ENCODE peak calls at places on chromosome 15, in five cellular contexts. One of them, this sample, is unnamed.

GRCh38 chr15:58396181-58396580 is 35.6 kb upstream of the LIPC start:
- DNase-seq in AG09319: peak
- DNase-seq in GM20000: no peak
- DNase-seq in cardiac fibroblast: peak
- DNase-seq in fibroblast of villous mesenchyme: peak
- DNase-seq in this sample: no peak

GRCh38 chr15:90060797-90061196 is 41.5 kb downstream of the IDH2 start:
- DNase-seq in AG09319: no peak
- DNase-seq in GM20000: no peak
- DNase-seq in cardiac fibroblast: peak
- DNase-seq in fibroblast of villous mesenchyme: no peak
- DNase-seq in this sample: no peak

GRCh38 chr15:38868326-38869114 is 303.9 kb upstream of the RASGRP1 start:
- DNase-seq in AG09319: peak
- DNase-seq in GM20000: no peak
- DNase-seq in cardiac fibroblast: peak
- DNase-seq in fibroblast of villous mesenchyme: peak
- DNase-seq in this sample: no peak

GRCh38 chr15:99686290-99686689 is 46.9 kb downstream of the LYSMD4 start:
- DNase-seq in AG09319: no peak
- DNase-seq in GM20000: no peak
- DNase-seq in cardiac fibroblast: no peak
- DNase-seq in fibroblast of villous mesenchyme: no peak
- DNase-seq in this sample: no peak

GRCh38 chr15:68311859-68312557 is 34.5 kb downstream of the FEM1B start:
- DNase-seq in AG09319: no peak
- DNase-seq in GM20000: no peak
- DNase-seq in cardiac fibroblast: no peak
- DNase-seq in fibroblast of villous mesenchyme: no peak
- DNase-seq in this sample: no peak

GRCh38 chr15:26372712-26373111 is 400.2 kb downstream of the GABRB3 start:
- DNase-seq in AG09319: no peak
- DNase-seq in GM20000: no peak
- DNase-seq in cardiac fibroblast: no peak
- DNase-seq in fibroblast of villous mesenchyme: no peak
- DNase-seq in this sample: no peak

GRCh38 chr15:22887157-22887951 is 48.9 kb downstream of the NIPA2 start:
- DNase-seq in AG09319: no peak
- DNase-seq in GM20000: no peak
- DNase-seq in cardiac fibroblast: peak
- DNase-seq in fibroblast of villous mesenchyme: peak
- DNase-seq in this sample: peak

GRCh38 chr15:42404461-42405235 is 45.3 kb downstream of the CAPN3 start:
- DNase-seq in AG09319: no peak
- DNase-seq in GM20000: no peak
- DNase-seq in cardiac fibroblast: no peak
- DNase-seq in fibroblast of villous mesenchyme: no peak
- DNase-seq in this sample: peak

GRCh38 chr15:38461089-38461833 is 7.3 kb downstream of the FAM98B start:
- DNase-seq in AG09319: no peak
- DNase-seq in GM20000: peak
- DNase-seq in cardiac fibroblast: peak
- DNase-seq in fibroblast of villous mesenchyme: peak
- DNase-seq in this sample: no peak

GRCh38 chr15:56042982-56043980 is 49.9 kb upstream of the NEDD4 start:
- DNase-seq in AG09319: no peak
- DNase-seq in GM20000: peak
- DNase-seq in cardiac fibroblast: peak
- DNase-seq in fibroblast of villous mesenchyme: peak
- DNase-seq in this sample: no peak

GRCh38 chr15:81418427-81418826 is 44.4 kb upstream of the TMC3 start:
- DNase-seq in AG09319: no peak
- DNase-seq in GM20000: no peak
- DNase-seq in cardiac fibroblast: no peak
- DNase-seq in fibroblast of villous mesenchyme: no peak
- DNase-seq in this sample: no peak

GRCh38 chr15:85997618-85998017 is 82.1 kb upstream of the AGBL1 start:
- DNase-seq in AG09319: no peak
- DNase-seq in GM20000: no peak
- DNase-seq in cardiac fibroblast: no peak
- DNase-seq in fibroblast of villous mesenchyme: no peak
- DNase-seq in this sample: no peak

GRCh38 chr15:75177360-75178071 is 24.2 kb upstream of the C15orf39 start:
- DNase-seq in AG09319: no peak
- DNase-seq in GM20000: no peak
- DNase-seq in cardiac fibroblast: no peak
- DNase-seq in fibroblast of villous mesenchyme: peak
- DNase-seq in this sample: no peak

GRCh38 chr15:66908503-66909095 is 156.8 kb upstream of the SMAD3 start:
- DNase-seq in AG09319: no peak
- DNase-seq in GM20000: no peak
- DNase-seq in cardiac fibroblast: no peak
- DNase-seq in fibroblast of villous mesenchyme: no peak
- DNase-seq in this sample: no peak

GRCh38 chr15:95604634-95605036 is 725.9 kb upstream of the NR2F2 start:
- DNase-seq in AG09319: peak
- DNase-seq in GM20000: no peak
- DNase-seq in cardiac fibroblast: peak
- DNase-seq in fibroblast of villous mesenchyme: peak
- DNase-seq in this sample: no peak

GRCh38 chr15:36370735-36371115 is 208.7 kb upstream of the CDIN1 start:
- DNase-seq in AG09319: no peak
- DNase-seq in GM20000: no peak
- DNase-seq in cardiac fibroblast: peak
- DNase-seq in fibroblast of villous mesenchyme: peak
- DNase-seq in this sample: no peak

GRCh38 chr15:41501961-41502786 is 8.5 kb downstream of the ITPKA start:
- DNase-seq in AG09319: no peak
- DNase-seq in GM20000: peak
- DNase-seq in cardiac fibroblast: no peak
- DNase-seq in fibroblast of villous mesenchyme: no peak
- DNase-seq in this sample: no peak

GRCh38 chr15:38187646-38188313 is 64.9 kb upstream of the SPRED1 start:
- DNase-seq in AG09319: no peak
- DNase-seq in GM20000: no peak
- DNase-seq in cardiac fibroblast: no peak
- DNase-seq in fibroblast of villous mesenchyme: no peak
- DNase-seq in this sample: no peak

GRCh38 chr15:66883322-66883911 is 181.4 kb downstream of the SMAD6 start:
- DNase-seq in AG09319: peak
- DNase-seq in GM20000: no peak
- DNase-seq in cardiac fibroblast: peak
- DNase-seq in fibroblast of villous mesenchyme: peak
- DNase-seq in this sample: peak

GRCh38 chr15:82294061-82294690 is 31.6 kb downstream of the SAXO2 start:
- DNase-seq in AG09319: no peak
- DNase-seq in GM20000: no peak
- DNase-seq in cardiac fibroblast: peak
- DNase-seq in fibroblast of villous mesenchyme: no peak
- DNase-seq in this sample: no peak

GRCh38 chr15:77983091-77983707 is 94.3 kb downstream of the TBC1D2B start:
- DNase-seq in AG09319: no peak
- DNase-seq in GM20000: no peak
- DNase-seq in cardiac fibroblast: no peak
- DNase-seq in fibroblast of villous mesenchyme: no peak
- DNase-seq in this sample: no peak

GRCh38 chr15:77982127-77982490 is 95.4 kb downstream of the TBC1D2B start:
- DNase-seq in AG09319: no peak
- DNase-seq in GM20000: no peak
- DNase-seq in cardiac fibroblast: no peak
- DNase-seq in fibroblast of villous mesenchyme: no peak
- DNase-seq in this sample: no peak

GRCh38 chr15:77984446-77984861 is 93.1 kb downstream of the TBC1D2B start:
- DNase-seq in AG09319: no peak
- DNase-seq in GM20000: no peak
- DNase-seq in cardiac fibroblast: no peak
- DNase-seq in fibroblast of villous mesenchyme: no peak
- DNase-seq in this sample: no peak

GRCh38 chr15:77985031-77985930 is 92.2 kb downstream of the TBC1D2B start:
- DNase-seq in AG09319: no peak
- DNase-seq in GM20000: no peak
- DNase-seq in cardiac fibroblast: no peak
- DNase-seq in fibroblast of villous mesenchyme: no peak
- DNase-seq in this sample: no peak

GRCh38 chr15:77983708-77984445 is 93.6 kb downstream of the TBC1D2B start:
- DNase-seq in AG09319: no peak
- DNase-seq in GM20000: no peak
- DNase-seq in cardiac fibroblast: no peak
- DNase-seq in fibroblast of villous mesenchyme: no peak
- DNase-seq in this sample: peak
- TF ChIP-seq CTCF in AG09319: peak
- TF ChIP-seq CTCF in GM20000: peak
- TF ChIP-seq CTCF in cardiac fibroblast: no peak
- TF ChIP-seq CTCF in fibroblast of villous mesenchyme: peak
- TF ChIP-seq CTCF in this sample: no peak

GRCh38 chr15:100975043-100975442 is 55.9 kb downstream of the LRRK1 start:
- DNase-seq in AG09319: no peak
- DNase-seq in GM20000: no peak
- DNase-seq in cardiac fibroblast: no peak
- DNase-seq in fibroblast of villous mesenchyme: no peak
- DNase-seq in this sample: no peak
- TF ChIP-seq CTCF in AG09319: no peak
- TF ChIP-seq CTCF in GM20000: no peak
- TF ChIP-seq CTCF in cardiac fibroblast: no peak
- TF ChIP-seq CTCF in fibroblast of villous mesenchyme: no peak
- TF ChIP-seq CTCF in this sample: no peak

GRCh38 chr15:84821501-84822021 is 4.4 kb downstream of the ALPK3 start:
- DNase-seq in AG09319: no peak
- DNase-seq in GM20000: no peak
- DNase-seq in cardiac fibroblast: peak
- DNase-seq in fibroblast of villous mesenchyme: peak
- DNase-seq in this sample: no peak
- TF ChIP-seq CTCF in AG09319: no peak
- TF ChIP-seq CTCF in GM20000: no peak
- TF ChIP-seq CTCF in cardiac fibroblast: peak
- TF ChIP-seq CTCF in fibroblast of villous mesenchyme: peak
- TF ChIP-seq CTCF in this sample: no peak

GRCh38 chr15:60758961-60759729 is 280.2 kb upstream of the ICE2 start:
- DNase-seq in AG09319: peak
- DNase-seq in GM20000: no peak
- DNase-seq in cardiac fibroblast: peak
- DNase-seq in fibroblast of villous mesenchyme: peak
- DNase-seq in this sample: no peak

GRCh38 chr15:60757273-60757672 is 278.3 kb upstream of the ICE2 start:
- DNase-seq in AG09319: no peak
- DNase-seq in GM20000: no peak
- DNase-seq in cardiac fibroblast: no peak
- DNase-seq in fibroblast of villous mesenchyme: no peak
- DNase-seq in this sample: no peak

GRCh38 chr15:60761505-60761845 is 282.5 kb upstream of the ICE2 start:
- DNase-seq in AG09319: no peak
- DNase-seq in GM20000: no peak
- DNase-seq in cardiac fibroblast: no peak
- DNase-seq in fibroblast of villous mesenchyme: no peak
- DNase-seq in this sample: no peak

GRCh38 chr15:60760646-60761504 is 281.9 kb upstream of the ICE2 start:
- DNase-seq in AG09319: no peak
- DNase-seq in GM20000: no peak
- DNase-seq in cardiac fibroblast: peak
- DNase-seq in fibroblast of villous mesenchyme: peak
- DNase-seq in this sample: no peak

GRCh38 chr15:60757831-60758570 is 279.1 kb upstream of the ICE2 start:
- DNase-seq in AG09319: no peak
- DNase-seq in GM20000: no peak
- DNase-seq in cardiac fibroblast: peak
- DNase-seq in fibroblast of villous mesenchyme: no peak
- DNase-seq in this sample: no peak
- TF ChIP-seq CTCF in AG09319: no peak
- TF ChIP-seq CTCF in GM20000: no peak
- TF ChIP-seq CTCF in cardiac fibroblast: no peak
- TF ChIP-seq CTCF in fibroblast of villous mesenchyme: no peak
- TF ChIP-seq CTCF in this sample: no peak

This sample was measured in dorsolateral prefrontal cortex.